ENCODE peak calls at places on chromosomes 2 and 18, in four cellular contexts. One of them, this sample, is unnamed.

GRCh38 chr2:105950521-105951389 is 206.0 kb downstream of the NCK2 start:
- DNase-seq in T1000: no peak
- DNase-seq in HCEC 1CT: no peak
- DNase-seq in fibroblast of the aortic adventitia: no peak
- DNase-seq in this sample: no peak

GRCh38 chr2:2729246-2729645 is 398.2 kb upstream of the MYT1L start:
- DNase-seq in fibroblast of the aortic adventitia: no peak
- DNase-seq in HCEC 1CT: no peak
- DNase-seq in T1000: no peak
- DNase-seq in this sample: no peak

GRCh38 chr18:31487251-31488015 is 10.5 kb upstream of the DSG2 start:
- DNase-seq in T1000: no peak
- DNase-seq in fibroblast of the aortic adventitia: peak
- DNase-seq in HCEC 1CT: no peak
- DNase-seq in this sample: peak

GRCh38 chr2:69767034-69767433 is 25.1 kb downstream of the ANXA4 start:
- DNase-seq in HCEC 1CT: peak
- DNase-seq in fibroblast of the aortic adventitia: peak
- DNase-seq in T1000: no peak
- DNase-seq in this sample: no peak

GRCh38 chr2:162013514-162014205 is 60.4 kb downstream of the DPP4 start:
- DNase-seq in T1000: no peak
- DNase-seq in fibroblast of the aortic adventitia: no peak
- DNase-seq in HCEC 1CT: no peak
- DNase-seq in this sample: no peak

GRCh38 chr18:68262697-68263293 is 452.1 kb downstream of the TMX3 start:
- DNase-seq in HCEC 1CT: peak
- DNase-seq in fibroblast of the aortic adventitia: peak
- DNase-seq in T1000: no peak
- DNase-seq in this sample: peak

GRCh38 chr2:19536136-19536535 is 177.7 kb upstream of the OSR1 start:
- DNase-seq in T1000: no peak
- DNase-seq in fibroblast of the aortic adventitia: peak
- DNase-seq in HCEC 1CT: peak
- DNase-seq in this sample: no peak

GRCh38 chr18:49044898-49045297 is 94.1 kb upstream of the SMAD7 start:
- DNase-seq in fibroblast of the aortic adventitia: no peak
- DNase-seq in T1000: no peak
- DNase-seq in HCEC 1CT: no peak
- DNase-seq in this sample: no peak

GRCh38 chr2:98568161-98568956 is 40.0 kb downstream of the COA5 start:
- DNase-seq in T1000: no peak
- DNase-seq in fibroblast of the aortic adventitia: no peak
- DNase-seq in HCEC 1CT: peak
- DNase-seq in this sample: no peak

This sample was measured in RKO.